ENCODE peak calls at places on chromosomes 16 and 17, in eight cellular contexts. L is WERI-Rb-1; I is omental fat pad; N is Right ventricle myocardium inferior; D is hepatocyte; C is activated gamma-delta T cell treated with anti-CD3 and anti-CD28 coated beads, Interleukin-2, amount 50 U/mL, for 16 hours; W is activated T-cell treated with anti-CD3 and anti-CD28 coated beads for 4 hours; R is dorsolateral prefrontal cortex. K is an unnamed sample.

GRCh38 chr17:16465861-16466338 is 26.1 kb downstream of the LRRC75A start:
- DNase-seq in L (no peak), I (no peak), N (no peak), D (peak), C (no peak), W (no peak), R (no peak), K (no peak)

GRCh38 chr16:89602273-89602951 is 11.0 kb upstream of the DPEP1 start:
- DNase-seq in L (peak), I (peak), N (no peak), D (peak), C (peak), W (peak), R (peak), K (no peak)

GRCh38 chr17:78231991-78232759 is 744 bp downstream of the TMEM235 start:
- DNase-seq in L (no peak), I (no peak), N (no peak), D (peak), C (no peak), W (no peak), R (no peak), K (peak)

GRCh38 chr17:40553694-40554534 is 11.4 kb downstream of the CCR7 start:
- DNase-seq in L (peak), I (no peak), N (peak), D (no peak), C (no peak), W (no peak), R (peak), K (peak)

GRCh38 chr16:11535494-11535893 is 51.2 kb downstream of the LITAF start:
- DNase-seq in L (no peak), I (no peak), N (no peak), D (no peak), C (no peak), W (no peak), R (no peak), K (no peak)

GRCh38 chr17:68733241-68734176 is 132.3 kb upstream of the FAM20A start:
- DNase-seq in L (no peak), I (no peak), N (no peak), D (peak), C (no peak), W (no peak), R (no peak), K (no peak)

GRCh38 chr17:7839199-7839889 is 5.3 kb downstream of the KDM6B start:
- DNase-seq in L (no peak), I (no peak), N (no peak), D (peak), C (no peak), W (no peak), R (no peak), K (no peak)

GRCh38 chr17:40356906-40357861 is 7.4 kb downstream of the GJD3 start:
- DNase-seq in L (no peak), I (no peak), N (no peak), D (no peak), C (no peak), W (no peak), R (no peak), K (no peak)

GRCh38 chr17:64162575-64162974 is 32.6 kb upstream of the ERN1 start:
- DNase-seq in L (no peak), I (no peak), N (no peak), D (no peak), C (no peak), W (no peak), R (no peak), K (no peak)

GRCh38 chr16:89040391-89040790 is 53.3 kb upstream of the ACSF3 start:
- DNase-seq in L (no peak), I (no peak), N (peak), D (no peak), C (no peak), W (no peak), R (no peak), K (no peak)

GRCh38 chr17:70355185-70355584 is 185.9 kb downstream of the KCNJ2 start:
- DNase-seq in L (no peak), I (no peak), N (no peak), D (no peak), C (no peak), W (no peak), R (no peak), K (no peak)

GRCh38 chr16:48365030-48365600 is 20.1 kb downstream of the SIAH1 start:
- DNase-seq in L (no peak), I (no peak), N (no peak), D (peak), C (no peak), W (no peak), R (no peak), K (no peak)

GRCh38 chr17:68006797-68007196 is 10.5 kb upstream of the C17orf58 start:
- DNase-seq in L (no peak), I (no peak), N (peak), D (no peak), C (no peak), W (no peak), R (no peak), K (no peak)

GRCh38 chr17:81652901-81653771 is 3.2 kb downstream of the PDE6G start:
- DNase-seq in L (no peak), I (no peak), N (no peak), D (no peak), C (no peak), W (no peak), R (no peak), K (peak)

GRCh38 chr17:77455111-77455877 is 314.5 kb downstream of the SEC14L1 start:
- DNase-seq in L (no peak), I (no peak), N (no peak), D (no peak), C (no peak), W (no peak), R (no peak), K (no peak)